ENCODE peak calls at places on chromosomes 12 and 14, in four cellular contexts. U is fibroblast of mammary gland, W is activated T-helper 1 cell treated with Interleukin-2 at 50 U/mL for 16 hours, V is astrocyte of the hippocampus. T is an unnamed sample.
A peak's percentile ranks its signal among the peaks of the same experiment; 100 is the strongest.

GRCh38 chr14:77730976-77731497 is 23.1 kb downstream of the SLIRP start:
- DNase-seq in U (peak; percentile 55), V (no peak), W (no peak), T (no peak)

GRCh38 chr12:6161124-6161882 is 36.8 kb upstream of the VWF start:
- DNase-seq in V (no peak), W (no peak), U (peak; percentile 83), T (no peak)

GRCh38 chr12:98745578-98746391 is 100.7 kb downstream of the APAF1 start:
- DNase-seq in V (peak; percentile 57), U (no peak), W (no peak), T (no peak)

GRCh38 chr14:51651388-51652167 is at the start of gene FRMD6:
- DNase-seq in W (peak; percentile 72), U (peak; percentile 81), V (peak; percentile 97), T (no peak)

GRCh38 chr14:24233538-24233866 is 773 bp downstream of the GMPR2 start:
- DNase-seq in U (no peak), V (no peak), W (no peak), T (no peak)

GRCh38 chr12:6356374-6356820 is 14.5 kb upstream of the TNFRSF1A start:
- DNase-seq in U (no peak), V (no peak), W (no peak), T (no peak)

GRCh38 chr14:79584679-79585078 is 626.6 kb downstream of the DIO2 start:
- DNase-seq in W (no peak), V (peak; percentile 86), U (peak; percentile 94), T (peak; percentile 86)

GRCh38 chr14:75449703-75450102 is 21.9 kb downstream of the JDP2 start:
- DNase-seq in W (no peak), V (no peak), U (no peak), T (no peak)

GRCh38 chr14:88706425-88706824 is 86.3 kb downstream of the EML5 start:
- DNase-seq in V (peak; percentile 4), W (no peak), U (peak; percentile 41), T (peak; percentile 5)

GRCh38 chr14:65976771-65977170 is 509.4 kb upstream of the CCDC196 start:
- DNase-seq in U (no peak), W (no peak), V (peak; percentile 68), T (no peak)

GRCh38 chr12:12357697-12358476 is 1.0 kb downstream of the BORCS5 start:
- DNase-seq in U (peak; percentile 38), W (no peak), V (peak; percentile 69), T (no peak)

GRCh38 chr12:9646794-9647622 is 22.5 kb upstream of the CLEC2D start:
- DNase-seq in W (no peak), U (peak; percentile 19), V (peak; percentile 32), T (no peak)

GRCh38 chr12:51871126-51871525 is 16.8 kb upstream of the ANKRD33 start:
- DNase-seq in U (no peak), V (no peak), W (no peak), T (no peak)

GRCh38 chr12:93366427-93366826 is 11.3 kb upstream of the NUDT4 start:
- DNase-seq in V (no peak), U (no peak), W (no peak), T (no peak)

GRCh38 chr14:93587330-93587729 is 156.6 kb downstream of the UNC79 start:
- DNase-seq in U (no peak), V (no peak), W (no peak), T (no peak)

GRCh38 chr12:76536546-76536945 is 23.0 kb downstream of the OSBPL8 start:
- DNase-seq in U (no peak), V (no peak), W (no peak), T (no peak)

GRCh38 chr14:42229294-42229693 is 622.6 kb downstream of the LRFN5 start:
- DNase-seq in W (no peak), U (no peak), V (no peak), T (no peak)

GRCh38 chr14:63454863-63455622 is 88.1 kb downstream of the PPP2R5E start:
- DNase-seq in U (peak; percentile 68), W (no peak), V (peak; percentile 86), T (no peak)

GRCh38 chr14:45271858-45272537 is 19.0 kb upstream of the MIS18BP1 start:
- DNase-seq in W (no peak), V (no peak), U (no peak), T (no peak)

GRCh38 chr14:105091335-105092123 is 26.3 kb upstream of the GPR132 start:
- DNase-seq in V (peak; percentile 90), U (no peak), W (no peak), T (no peak)

GRCh38 chr12:99389751-99390150 is 257.8 kb upstream of the GARIN6 start:
- DNase-seq in W (no peak), V (no peak), U (no peak), T (no peak)

T was measured in AG04449.